ENCODE peak calls at places on chromosome 2, in four cellular contexts. One of them, this sample, is unnamed.

GRCh38 chr2:223697316-223697875 is 95.2 kb upstream of the SCG2 start:
- DNase-seq in hepatocyte: no peak
- DNase-seq in PC-3: no peak
- DNase-seq in fibroblast of lung: peak
- DNase-seq in this sample: no peak

GRCh38 chr2:122563781-122564180 is 808.3 kb downstream of the TSN start:
- DNase-seq in fibroblast of lung: no peak
- DNase-seq in PC-3: no peak
- DNase-seq in hepatocyte: no peak
- DNase-seq in this sample: no peak

GRCh38 chr2:212745359-212745758 is 206.8 kb upstream of the ERBB4 start:
- DNase-seq in PC-3: no peak
- DNase-seq in fibroblast of lung: no peak
- DNase-seq in hepatocyte: no peak
- DNase-seq in this sample: no peak

GRCh38 chr2:54559593-54560145 is 103.5 kb downstream of the SPTBN1 start:
- DNase-seq in fibroblast of lung: peak
- DNase-seq in PC-3: peak
- DNase-seq in hepatocyte: peak
- DNase-seq in this sample: no peak

GRCh38 chr2:150425121-150425559 is 62.3 kb downstream of the RND3 start:
- DNase-seq in PC-3: no peak
- DNase-seq in fibroblast of lung: peak
- DNase-seq in hepatocyte: no peak
- DNase-seq in this sample: no peak

GRCh38 chr2:132438650-132439030 is 22.0 kb downstream of the GPR39 start:
- DNase-seq in fibroblast of lung: peak
- DNase-seq in PC-3: peak
- DNase-seq in hepatocyte: no peak
- DNase-seq in this sample: peak

GRCh38 chr2:156452971-156453370 is 16.8 kb downstream of the GPD2 start:
- DNase-seq in fibroblast of lung: peak
- DNase-seq in PC-3: no peak
- DNase-seq in hepatocyte: no peak
- DNase-seq in this sample: no peak

GRCh38 chr2:196336715-196337617 is 165.6 kb upstream of the STK17B start:
- DNase-seq in PC-3: peak
- DNase-seq in fibroblast of lung: peak
- DNase-seq in hepatocyte: peak
- DNase-seq in this sample: no peak

GRCh38 chr2:45154606-45155155 is 145.4 kb upstream of the SIX2 start:
- DNase-seq in fibroblast of lung: no peak
- DNase-seq in PC-3: no peak
- DNase-seq in hepatocyte: no peak
- DNase-seq in this sample: no peak

GRCh38 chr2:240567137-240567871 is 980 bp upstream of the RNPEPL1 start:
- DNase-seq in fibroblast of lung: no peak
- DNase-seq in hepatocyte: no peak
- DNase-seq in PC-3: no peak
- DNase-seq in this sample: no peak

GRCh38 chr2:240566203-240567136 is 1.8 kb upstream of the RNPEPL1 start:
- DNase-seq in hepatocyte: peak
- DNase-seq in fibroblast of lung: peak
- DNase-seq in PC-3: peak
- DNase-seq in this sample: peak

GRCh38 chr2:240568678-240569522 is 616 bp downstream of the RNPEPL1 start:
- DNase-seq in fibroblast of lung: peak
- DNase-seq in hepatocyte: peak
- DNase-seq in PC-3: peak
- DNase-seq in this sample: no peak

GRCh38 chr2:240569523-240569997 is 1.3 kb downstream of the RNPEPL1 start:
- DNase-seq in hepatocyte: no peak
- DNase-seq in PC-3: no peak
- DNase-seq in fibroblast of lung: no peak
- DNase-seq in this sample: no peak

DNA sequence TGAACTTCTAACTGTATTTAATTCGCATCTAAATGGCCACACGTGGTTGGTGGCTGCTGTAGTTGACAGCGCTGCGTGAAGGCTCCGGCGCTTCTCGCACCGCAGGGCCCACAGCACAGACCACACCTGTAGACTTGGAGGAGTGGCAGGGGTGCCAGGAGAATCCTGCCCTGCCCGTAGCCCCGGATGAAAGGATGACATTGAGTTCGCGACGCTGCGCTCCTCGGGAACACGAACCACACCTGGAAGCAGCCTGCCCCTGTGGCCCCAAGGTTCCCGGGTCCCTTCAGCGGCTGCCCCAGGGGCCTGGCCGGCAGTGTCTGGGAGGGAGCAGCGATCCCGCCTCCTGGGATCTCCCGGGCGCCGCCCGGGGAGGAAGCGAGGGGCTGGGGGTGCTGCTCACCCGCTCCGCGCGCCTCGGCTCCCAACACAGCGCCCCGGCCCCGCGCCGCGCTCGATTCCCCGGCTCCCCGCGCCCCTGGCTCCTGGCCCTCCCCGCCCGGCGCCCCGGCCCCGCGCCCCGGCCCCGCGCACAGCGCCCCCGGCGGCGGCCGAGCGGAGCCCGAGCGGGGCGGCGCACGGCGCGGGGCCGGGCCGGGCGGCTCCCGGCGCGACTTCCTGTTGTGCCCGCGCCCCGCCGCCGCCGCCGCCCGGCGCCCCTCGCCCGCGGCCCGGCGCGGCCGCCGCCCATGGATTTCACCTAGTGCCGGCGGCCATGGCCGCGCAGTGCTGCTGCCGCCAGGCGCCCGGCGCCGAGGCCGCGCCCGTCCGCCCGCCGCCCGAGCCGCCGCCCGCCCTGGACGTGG is at the start of gene RNPEPL1:
- DNase-seq in fibroblast of lung: peak
- DNase-seq in hepatocyte: peak
- DNase-seq in PC-3: peak
- DNase-seq in this sample: peak
- H3K4me2 ChIP-seq in fibroblast of lung: peak
- H3K4me2 ChIP-seq in hepatocyte: peak
- H3K4me2 ChIP-seq in PC-3: peak
- H3K4me2 ChIP-seq in this sample: peak

GRCh38 chr2:154455871-154456270 is 242.6 kb upstream of the KCNJ3 start:
- DNase-seq in fibroblast of lung: peak
- DNase-seq in PC-3: no peak
- DNase-seq in hepatocyte: no peak
- DNase-seq in this sample: no peak

GRCh38 chr2:154452471-154452870 is 246.0 kb upstream of the KCNJ3 start:
- DNase-seq in hepatocyte: no peak
- DNase-seq in fibroblast of lung: no peak
- DNase-seq in PC-3: no peak
- DNase-seq in this sample: no peak

GRCh38 chr2:154449951-154450658 is 248.4 kb upstream of the KCNJ3 start:
- DNase-seq in fibroblast of lung: no peak
- DNase-seq in PC-3: no peak
- DNase-seq in hepatocyte: peak
- DNase-seq in this sample: no peak

GRCh38 chr2:154455201-154455600 is 243.3 kb upstream of the KCNJ3 start:
- DNase-seq in hepatocyte: no peak
- DNase-seq in PC-3: no peak
- DNase-seq in fibroblast of lung: peak
- DNase-seq in this sample: no peak

GRCh38 chr2:154452906-154453493 is 245.5 kb upstream of the KCNJ3 start:
- DNase-seq in PC-3: peak
- DNase-seq in fibroblast of lung: peak
- DNase-seq in hepatocyte: peak
- DNase-seq in this sample: no peak
- TF ChIP-seq CTCF in PC-3: peak
- TF ChIP-seq CTCF in fibroblast of lung: peak
- TF ChIP-seq CTCF in hepatocyte: peak
- TF ChIP-seq CTCF in this sample: peak

DNA sequence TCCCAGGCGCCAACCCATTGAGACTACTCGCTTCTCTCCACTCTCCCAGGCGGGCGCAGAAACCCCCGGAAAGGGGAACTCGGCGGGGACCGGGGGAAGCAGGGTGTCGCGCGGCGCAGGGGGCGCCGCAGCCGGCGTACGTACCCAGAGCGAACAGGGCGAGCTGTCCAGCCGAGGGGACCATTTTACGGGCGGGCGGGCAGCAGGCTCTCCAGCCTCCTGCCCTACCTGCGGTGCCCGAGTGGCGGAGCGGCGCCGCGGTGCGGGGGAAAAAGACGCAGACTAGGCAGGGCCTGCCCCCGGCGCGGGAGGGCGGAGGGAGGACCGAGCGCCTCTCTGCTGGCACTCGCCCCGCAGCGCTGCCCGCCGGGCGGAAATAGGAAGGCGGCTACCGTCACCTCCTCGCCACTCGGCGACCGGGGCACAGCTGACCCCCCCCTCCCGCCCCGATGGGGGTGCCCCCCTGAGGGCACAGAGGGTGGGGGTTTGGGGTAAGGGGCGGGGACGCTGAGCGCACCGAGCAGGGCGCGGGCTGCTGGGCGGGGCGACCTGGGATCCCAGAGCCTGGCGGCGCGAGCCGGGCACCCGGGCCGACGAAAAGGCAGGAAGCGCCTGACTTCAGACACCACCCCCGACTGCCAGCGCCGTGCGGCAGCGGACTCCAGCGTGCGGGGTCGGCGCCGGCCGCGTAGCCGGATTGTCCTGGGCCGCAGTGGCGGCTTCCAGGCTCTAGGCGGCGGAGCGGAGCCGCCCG is at the start of gene TGFA:
- DNase-seq in hepatocyte: peak
- DNase-seq in fibroblast of lung: peak
- DNase-seq in PC-3: peak
- DNase-seq in this sample: peak
- TF ChIP-seq EZH2 in hepatocyte: peak
- TF ChIP-seq EZH2 in fibroblast of lung: no peak
- TF ChIP-seq EZH2 in PC-3: no peak
- TF ChIP-seq EZH2 in this sample: no peak

GRCh38 chr2:157475722-157476390 is 32.0 kb upstream of the CYTIP start:
- DNase-seq in fibroblast of lung: no peak
- DNase-seq in PC-3: no peak
- DNase-seq in hepatocyte: no peak
- DNase-seq in this sample: no peak

GRCh38 chr2:157476915-157477709 is 33.2 kb upstream of the CYTIP start:
- DNase-seq in fibroblast of lung: no peak
- DNase-seq in hepatocyte: no peak
- DNase-seq in PC-3: peak
- DNase-seq in this sample: no peak

GRCh38 chr2:157479081-157480027 is 35.5 kb upstream of the CYTIP start:
- DNase-seq in PC-3: no peak
- DNase-seq in hepatocyte: no peak
- DNase-seq in fibroblast of lung: no peak
- DNase-seq in this sample: no peak

GRCh38 chr2:157480182-157480961 is 36.5 kb upstream of the CYTIP start:
- DNase-seq in fibroblast of lung: peak
- DNase-seq in PC-3: no peak
- DNase-seq in hepatocyte: no peak
- DNase-seq in this sample: no peak
- H3K4me2 ChIP-seq in fibroblast of lung: no peak
- H3K4me2 ChIP-seq in PC-3: no peak
- H3K4me2 ChIP-seq in hepatocyte: no peak
- H3K4me2 ChIP-seq in this sample: no peak